ENCODE peak calls at places on chromosomes 13 and 19, in eight cellular contexts. W is esophagus muscularis mucosa; D is stimulated activated CD4-positive, alpha-beta T cell treated with anti-CD3 and anti-CD28 coated beads, Interleukin-1b, Interleukin-23, amount 100 ng/mL, for 1 hour; V is caudate nucleus; B is retinal pigment epithelial cell; R is AG08396; Q is lung; F is astrocyte of the cerebellum. S is an unnamed sample.

GRCh38 chr13:66992183-66992582 is 238.0 kb downstream of the PCDH9 start:
- DNase-seq in W (no peak), D (no peak), V (peak), B (no peak), R (no peak), Q (no peak), F (peak), S (no peak)

GRCh38 chr19:18029617-18030338 is 21.8 kb downstream of the ARRDC2 start:
- DNase-seq in W (no peak), D (no peak), V (peak), B (no peak), R (no peak), Q (no peak), F (no peak), S (no peak)

GRCh38 chr13:50340566-50341287 is 325.5 kb downstream of the KCNRG start:
- DNase-seq in W (no peak), D (no peak), V (no peak), B (no peak), R (no peak), Q (no peak), F (no peak), S (no peak)

GRCh38 chr19:53868892-53869804 is 1.5 kb downstream of the MYADM start:
- DNase-seq in W (peak), D (peak), V (peak), B (peak), R (peak), Q (peak), F (peak), S (peak)

GRCh38 chr13:37602743-37603381 is 4.3 kb upstream of the POSTN start:
- DNase-seq in W (no peak), D (no peak), V (no peak), B (no peak), R (peak), Q (no peak), F (peak), S (no peak)

GRCh38 chr13:43365042-43365344 is 341.6 kb downstream of the DNAJC15 start:
- DNase-seq in W (peak), D (no peak), V (no peak), B (no peak), R (no peak), Q (no peak), F (no peak), S (no peak)

GRCh38 chr19:7859766-7860165 is 14.4 kb downstream of the PRR36 start:
- DNase-seq in W (no peak), D (no peak), V (no peak), B (no peak), R (no peak), Q (no peak), F (no peak), S (peak)

GRCh38 chr19:16070366-16070990 is 5.8 kb upstream of the TPM4 start:
- DNase-seq in W (no peak), D (peak), V (no peak), B (no peak), R (no peak), Q (peak), F (no peak), S (no peak)

GRCh38 chr19:45920458-45920857 is 5.9 kb upstream of the NANOS2 start:
- DNase-seq in W (no peak), D (no peak), V (no peak), B (no peak), R (no peak), Q (no peak), F (no peak), S (no peak)

GRCh38 chr13:47415048-47415447 is 518.2 kb upstream of the HTR2A start:
- DNase-seq in W (no peak), D (no peak), V (no peak), B (no peak), R (no peak), Q (no peak), F (no peak), S (no peak)

S was measured in frontal cortex.